ENCODE peak calls at places on chromosome 1, in seven cellular contexts. One of them, this sample, is unnamed.

GRCh38 chr1:97350662-97351061 is 570.2 kb downstream of the DPYD start:
- DNase-seq in A549: no peak
- DNase-seq in fibroblast of lung: peak; percentile 64
- DNase-seq in heart right ventricle: no peak
- DNase-seq in hepatocyte: no peak
- DNase-seq in astrocyte of the spinal cord: peak; percentile 29
- DNase-seq in ascending aorta: no peak
- DNase-seq in this sample: no peak

GRCh38 chr1:62232885-62233284 is 38.2 kb downstream of the L1TD1 start:
- DNase-seq in A549: no peak
- DNase-seq in fibroblast of lung: no peak
- DNase-seq in heart right ventricle: no peak
- DNase-seq in hepatocyte: no peak
- DNase-seq in astrocyte of the spinal cord: no peak
- DNase-seq in ascending aorta: no peak
- DNase-seq in this sample: no peak

GRCh38 chr1:98053471-98054366 is 132.9 kb upstream of the DPYD start:
- DNase-seq in A549: no peak
- DNase-seq in fibroblast of lung: peak; percentile 80
- DNase-seq in heart right ventricle: peak; percentile 65
- DNase-seq in hepatocyte: peak; percentile 86
- DNase-seq in astrocyte of the spinal cord: peak; percentile 84
- DNase-seq in ascending aorta: peak; percentile 73
- DNase-seq in this sample: no peak

GRCh38 chr1:31238612-31238985 is 1.1 kb downstream of the NKAIN1 start:
- DNase-seq in A549: no peak
- DNase-seq in fibroblast of lung: no peak
- DNase-seq in heart right ventricle: no peak
- DNase-seq in hepatocyte: no peak
- DNase-seq in astrocyte of the spinal cord: no peak
- DNase-seq in ascending aorta: no peak
- DNase-seq in this sample: no peak

GRCh38 chr1:56897150-56898004 is 42.8 kb downstream of the C8A start:
- DNase-seq in A549: no peak
- DNase-seq in fibroblast of lung: peak; percentile 42
- DNase-seq in heart right ventricle: no peak
- DNase-seq in hepatocyte: no peak
- DNase-seq in astrocyte of the spinal cord: no peak
- DNase-seq in ascending aorta: no peak
- DNase-seq in this sample: no peak

GRCh38 chr1:29689372-29690030 is 453.2 kb downstream of the PTPRU start:
- DNase-seq in A549: no peak
- DNase-seq in fibroblast of lung: no peak
- DNase-seq in heart right ventricle: no peak
- DNase-seq in hepatocyte: no peak
- DNase-seq in astrocyte of the spinal cord: no peak
- DNase-seq in ascending aorta: peak; percentile 21
- DNase-seq in this sample: peak; percentile 70

GRCh38 chr1:15523104-15523921 is 702 bp downstream of the CASP9 start:
- DNase-seq in A549: no peak
- DNase-seq in fibroblast of lung: no peak
- DNase-seq in heart right ventricle: no peak
- DNase-seq in hepatocyte: no peak
- DNase-seq in astrocyte of the spinal cord: peak; percentile 47
- DNase-seq in ascending aorta: peak; percentile 62
- DNase-seq in this sample: no peak

GRCh38 chr1:172449012-172449584 is 5.2 kb upstream of the PIGC start:
- DNase-seq in A549: peak; percentile 36
- DNase-seq in fibroblast of lung: peak; percentile 29
- DNase-seq in heart right ventricle: no peak
- DNase-seq in hepatocyte: peak; percentile 76
- DNase-seq in astrocyte of the spinal cord: no peak
- DNase-seq in ascending aorta: no peak
- DNase-seq in this sample: no peak

GRCh38 chr1:117605811-117606607 is at the start of gene TENT5C:
- DNase-seq in A549: peak; percentile 86
- DNase-seq in fibroblast of lung: peak; percentile 93
- DNase-seq in heart right ventricle: peak; percentile 97
- DNase-seq in hepatocyte: peak; percentile 99
- DNase-seq in astrocyte of the spinal cord: peak; percentile 96
- DNase-seq in ascending aorta: peak; percentile 99
- DNase-seq in this sample: peak; percentile 96

GRCh38 chr1:226023735-226024134 is 24.6 kb upstream of the SDE2 start:
- DNase-seq in A549: no peak
- DNase-seq in fibroblast of lung: no peak
- DNase-seq in heart right ventricle: no peak
- DNase-seq in hepatocyte: no peak
- DNase-seq in astrocyte of the spinal cord: no peak
- DNase-seq in ascending aorta: no peak
- DNase-seq in this sample: no peak

GRCh38 chr1:65632230-65632629 is 160.5 kb upstream of the PDE4B start:
- DNase-seq in A549: no peak
- DNase-seq in fibroblast of lung: no peak
- DNase-seq in heart right ventricle: no peak
- DNase-seq in hepatocyte: no peak
- DNase-seq in astrocyte of the spinal cord: no peak
- DNase-seq in ascending aorta: no peak
- DNase-seq in this sample: no peak

GRCh38 chr1:65626003-65626402 is 166.7 kb upstream of the PDE4B start:
- DNase-seq in A549: no peak
- DNase-seq in fibroblast of lung: no peak
- DNase-seq in heart right ventricle: no peak
- DNase-seq in hepatocyte: no peak
- DNase-seq in astrocyte of the spinal cord: no peak
- DNase-seq in ascending aorta: no peak
- DNase-seq in this sample: no peak

GRCh38 chr1:65625528-65625927 is 167.2 kb upstream of the PDE4B start:
- DNase-seq in A549: no peak
- DNase-seq in fibroblast of lung: no peak
- DNase-seq in heart right ventricle: no peak
- DNase-seq in hepatocyte: no peak
- DNase-seq in astrocyte of the spinal cord: no peak
- DNase-seq in ascending aorta: no peak
- DNase-seq in this sample: no peak

GRCh38 chr1:65629788-65630187 is 162.9 kb upstream of the PDE4B start:
- DNase-seq in A549: no peak
- DNase-seq in fibroblast of lung: no peak
- DNase-seq in heart right ventricle: no peak
- DNase-seq in hepatocyte: no peak
- DNase-seq in astrocyte of the spinal cord: no peak
- DNase-seq in ascending aorta: no peak
- DNase-seq in this sample: no peak

GRCh38 chr1:65630855-65631254 is 161.8 kb upstream of the PDE4B start:
- DNase-seq in A549: no peak
- DNase-seq in fibroblast of lung: peak; percentile 17
- DNase-seq in heart right ventricle: no peak
- DNase-seq in hepatocyte: no peak
- DNase-seq in astrocyte of the spinal cord: peak; percentile 51
- DNase-seq in ascending aorta: no peak
- DNase-seq in this sample: no peak
- H3K4me3 ChIP-seq in A549: no peak overlapping the region
- H3K4me3 ChIP-seq in fibroblast of lung: no peak overlapping the region
- H3K4me3 ChIP-seq in heart right ventricle: no peak overlapping the region
- H3K4me3 ChIP-seq in hepatocyte: no peak overlapping the region
- H3K4me3 ChIP-seq in astrocyte of the spinal cord: no peak overlapping the region
- H3K4me3 ChIP-seq in ascending aorta: no peak overlapping the region
- H3K4me3 ChIP-seq in this sample: no peak overlapping the region

GRCh38 chr1:13619909-13620308 is 36.3 kb downstream of the PDPN start:
- DNase-seq in A549: no peak
- DNase-seq in fibroblast of lung: no peak
- DNase-seq in heart right ventricle: no peak
- DNase-seq in hepatocyte: peak; percentile 68
- DNase-seq in astrocyte of the spinal cord: no peak
- DNase-seq in ascending aorta: no peak
- DNase-seq in this sample: no peak
- H3K4me3 ChIP-seq in A549: no peak overlapping the region
- H3K4me3 ChIP-seq in fibroblast of lung: no peak overlapping the region
- H3K4me3 ChIP-seq in heart right ventricle: no peak overlapping the region
- H3K4me3 ChIP-seq in hepatocyte: no peak overlapping the region
- H3K4me3 ChIP-seq in astrocyte of the spinal cord: no peak overlapping the region
- H3K4me3 ChIP-seq in ascending aorta: no peak overlapping the region
- H3K4me3 ChIP-seq in this sample: no peak overlapping the region

GRCh38 chr1:229086686-229087085 is 184.2 kb upstream of the RAB4A start:
- DNase-seq in A549: no peak
- DNase-seq in fibroblast of lung: no peak
- DNase-seq in heart right ventricle: no peak
- DNase-seq in hepatocyte: no peak
- DNase-seq in astrocyte of the spinal cord: no peak
- DNase-seq in ascending aorta: peak; percentile 53
- DNase-seq in this sample: no peak

GRCh38 chr1:229087906-229088305 is 183.0 kb upstream of the RAB4A start:
- DNase-seq in A549: no peak
- DNase-seq in fibroblast of lung: no peak
- DNase-seq in heart right ventricle: no peak
- DNase-seq in hepatocyte: no peak
- DNase-seq in astrocyte of the spinal cord: no peak
- DNase-seq in ascending aorta: peak; percentile 64
- DNase-seq in this sample: peak; percentile 80

GRCh38 chr1:229087339-229087738 is 183.6 kb upstream of the RAB4A start:
- DNase-seq in A549: no peak
- DNase-seq in fibroblast of lung: no peak
- DNase-seq in heart right ventricle: no peak
- DNase-seq in hepatocyte: no peak
- DNase-seq in astrocyte of the spinal cord: no peak
- DNase-seq in ascending aorta: peak; percentile 80
- DNase-seq in this sample: peak; percentile 77

GRCh38 chr1:229085291-229085690 is 185.6 kb upstream of the RAB4A start:
- DNase-seq in A549: no peak
- DNase-seq in fibroblast of lung: no peak
- DNase-seq in heart right ventricle: no peak
- DNase-seq in hepatocyte: no peak
- DNase-seq in astrocyte of the spinal cord: no peak
- DNase-seq in ascending aorta: no peak
- DNase-seq in this sample: no peak

DNA sequence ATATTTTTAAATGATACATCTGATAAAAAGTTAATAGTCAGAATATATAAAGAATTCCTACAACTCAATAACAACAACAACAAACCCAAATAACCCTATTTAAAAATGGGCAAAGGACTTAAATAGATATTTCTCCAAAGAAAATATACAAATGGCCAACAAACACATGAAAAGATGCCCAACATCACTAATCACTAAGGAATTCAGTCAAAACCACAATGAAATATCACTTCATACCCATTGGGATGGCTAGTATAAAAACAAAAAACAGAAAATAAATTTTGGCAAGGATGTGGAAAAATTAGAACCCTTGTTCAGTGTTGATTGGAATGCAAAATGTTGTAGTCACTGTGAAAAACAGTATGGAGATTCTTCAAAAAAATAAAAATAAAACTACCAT is 184.8 kb upstream of the RAB4A start:
- DNase-seq in A549: no peak
- DNase-seq in fibroblast of lung: no peak
- DNase-seq in heart right ventricle: no peak
- DNase-seq in hepatocyte: no peak
- DNase-seq in astrocyte of the spinal cord: no peak
- DNase-seq in ascending aorta: no peak
- DNase-seq in this sample: no peak
- H3K4me3 ChIP-seq in A549: no peak overlapping the region
- H3K4me3 ChIP-seq in fibroblast of lung: no peak overlapping the region
- H3K4me3 ChIP-seq in heart right ventricle: no peak overlapping the region
- H3K4me3 ChIP-seq in hepatocyte: no peak overlapping the region
- H3K4me3 ChIP-seq in astrocyte of the spinal cord: no peak overlapping the region
- H3K4me3 ChIP-seq in ascending aorta: no peak overlapping the region
- H3K4me3 ChIP-seq in this sample: no peak overlapping the region

GRCh38 chr1:177181631-177182291 is 11.0 kb downstream of the BRINP2 start:
- DNase-seq in A549: peak; percentile 75
- DNase-seq in fibroblast of lung: peak; percentile 29
- DNase-seq in heart right ventricle: peak; percentile 52
- DNase-seq in hepatocyte: peak; percentile 78
- DNase-seq in astrocyte of the spinal cord: peak; percentile 45
- DNase-seq in ascending aorta: peak; percentile 66
- DNase-seq in this sample: no peak
- H3K4me3 ChIP-seq in A549: peak overlapping the region; percentile 38
- H3K4me3 ChIP-seq in fibroblast of lung: no peak overlapping the region
- H3K4me3 ChIP-seq in heart right ventricle: peak overlapping the region; percentile 1
- H3K4me3 ChIP-seq in hepatocyte: no peak overlapping the region
- H3K4me3 ChIP-seq in astrocyte of the spinal cord: peak overlapping the region; percentile 17
- H3K4me3 ChIP-seq in ascending aorta: peak overlapping the region; percentile 22
- H3K4me3 ChIP-seq in this sample: no peak overlapping the region

GRCh38 chr1:91502882-91503184 is 2.2 kb downstream of the CDC7 start:
- DNase-seq in A549: no peak
- DNase-seq in fibroblast of lung: peak; percentile 46
- DNase-seq in heart right ventricle: no peak
- DNase-seq in hepatocyte: peak; percentile 11
- DNase-seq in astrocyte of the spinal cord: peak; percentile 41
- DNase-seq in ascending aorta: no peak
- DNase-seq in this sample: no peak

GRCh38 chr1:91500756-91501526 is at the start of gene CDC7:
- DNase-seq in A549: peak; percentile 67
- DNase-seq in fibroblast of lung: peak; percentile 85
- DNase-seq in heart right ventricle: peak; percentile 92
- DNase-seq in hepatocyte: peak; percentile 95
- DNase-seq in astrocyte of the spinal cord: peak; percentile 94
- DNase-seq in ascending aorta: peak; percentile 94
- DNase-seq in this sample: peak; percentile 98

GRCh38 chr1:91501527-91501859 is 842 bp downstream of the CDC7 start:
- DNase-seq in A549: peak; percentile 28
- DNase-seq in fibroblast of lung: peak; percentile 58
- DNase-seq in heart right ventricle: no peak
- DNase-seq in hepatocyte: no peak
- DNase-seq in astrocyte of the spinal cord: peak; percentile 64
- DNase-seq in ascending aorta: no peak
- DNase-seq in this sample: no peak

GRCh38 chr1:91503332-91503900 is 2.8 kb downstream of the CDC7 start:
- DNase-seq in A549: no peak
- DNase-seq in fibroblast of lung: no peak
- DNase-seq in heart right ventricle: no peak
- DNase-seq in hepatocyte: no peak
- DNase-seq in astrocyte of the spinal cord: no peak
- DNase-seq in ascending aorta: no peak
- DNase-seq in this sample: no peak

DNA sequence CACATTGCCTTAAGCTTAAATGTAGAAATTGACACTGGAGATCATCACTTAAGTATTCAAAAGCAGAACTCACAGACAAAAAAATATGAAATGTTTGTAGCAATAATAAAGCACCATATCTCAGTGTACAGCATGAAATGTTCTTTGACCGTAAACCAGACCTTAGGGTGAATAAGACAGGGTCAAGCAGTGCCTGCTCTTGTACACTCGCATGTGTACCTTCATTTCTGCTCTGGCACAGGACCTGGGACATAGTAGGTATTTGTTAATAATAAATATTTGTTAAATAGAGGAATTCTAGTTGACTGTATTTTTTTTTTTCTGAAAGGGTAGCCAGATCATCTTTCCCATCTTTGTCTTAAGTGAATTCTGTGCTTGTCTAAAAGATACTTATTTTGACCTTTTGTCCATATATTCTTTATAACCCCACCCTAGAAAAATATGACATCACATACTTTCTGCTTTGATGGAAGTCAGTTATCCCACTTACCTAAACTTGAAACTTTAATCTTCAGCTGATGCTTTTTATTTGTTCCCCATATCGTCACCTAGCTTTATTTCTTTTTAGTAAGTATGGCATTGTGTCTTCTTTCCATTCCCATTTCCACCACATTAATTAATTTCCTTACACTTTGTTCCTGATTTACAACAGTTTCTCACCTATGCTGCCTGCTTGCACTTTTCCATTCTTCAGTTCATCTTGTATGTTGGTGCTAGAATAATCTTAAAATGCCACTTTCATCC is 1.7 kb downstream of the CDC7 start:
- DNase-seq in A549: no peak
- DNase-seq in fibroblast of lung: no peak
- DNase-seq in heart right ventricle: no peak
- DNase-seq in hepatocyte: no peak
- DNase-seq in astrocyte of the spinal cord: no peak
- DNase-seq in ascending aorta: no peak
- DNase-seq in this sample: no peak
- H3K4me3 ChIP-seq in A549: peak overlapping the region; percentile 58
- H3K4me3 ChIP-seq in fibroblast of lung: peak overlapping the region; percentile 54
- H3K4me3 ChIP-seq in heart right ventricle: no peak overlapping the region
- H3K4me3 ChIP-seq in hepatocyte: peak overlapping the region; percentile 66
- H3K4me3 ChIP-seq in astrocyte of the spinal cord: peak overlapping the region; percentile 76
- H3K4me3 ChIP-seq in ascending aorta: no peak overlapping the region
- H3K4me3 ChIP-seq in this sample: no peak overlapping the region